ENCODE peak calls at places on chromosomes 4 and X, in ten cellular contexts. A is HuH-7; K is right cardiac atrium; V is hippocampal formation; Q is NCI-H774; X is endothelial cell of umbilical vein; M is stimulated activated CD8-positive, alpha-beta memory T cell treated with anti-CD3 and anti-CD28 coated beads, Interleukin-7, amount 100 ng/mL, for 24 hours; I is NCI-H345; F is KG1; B is NCI-H1930. Y is an unnamed sample.

GRCh38 chr4:89765966-89766365 is 71.0 kb downstream of the SNCA start:
- DNase-seq in B (no peak), M (no peak), K (no peak), I (no peak), X (peak), Q (no peak), V (peak), A (no peak), F (no peak), Y (no peak)

GRCh38 chr4:101941816-101942358 is 151.4 kb downstream of the BANK1 start:
- DNase-seq in K (no peak), X (no peak), A (no peak), V (no peak), B (no peak), M (no peak), Q (no peak), I (no peak), F (no peak), Y (no peak)

GRCh38 chr4:106707776-106708603 is 328.1 kb downstream of the DKK2 start:
- DNase-seq in I (no peak), X (peak), M (no peak), A (no peak), K (no peak), B (no peak), V (no peak), Q (no peak), F (peak), Y (peak)

GRCh38 chrX:12693754-12694153 is 97.5 kb upstream of the PRPS2 start:
- DNase-seq in I (no peak), A (no peak), X (no peak), V (no peak), K (no peak), M (no peak), Q (no peak), B (no peak), F (no peak), Y (no peak)

GRCh38 chr4:126106658-126107057 is 791.9 kb downstream of the FAT4 start:
- DNase-seq in F (no peak), V (no peak), A (no peak), M (no peak), B (no peak), Q (no peak), X (no peak), I (no peak), K (peak), Y (no peak)

GRCh38 chrX:132651411-132652086 is 162.7 kb upstream of the MBNL3 start:
- DNase-seq in V (no peak), B (no peak), F (no peak), X (no peak), Q (no peak), M (no peak), K (no peak), A (no peak), I (no peak), Y (peak)

GRCh38 chr4:40521957-40522356 is 107.7 kb downstream of the RBM47 start:
- DNase-seq in V (no peak), I (no peak), A (no peak), M (no peak), X (no peak), K (no peak), B (no peak), Q (no peak), F (no peak), Y (no peak)

GRCh38 chr4:39319678-39320077 is 46.5 kb downstream of the RFC1 start:
- DNase-seq in M (no peak), A (no peak), V (no peak), Q (no peak), F (no peak), B (no peak), X (peak), I (no peak), K (no peak), Y (peak)

GRCh38 chr4:185359767-185360446 is 35.8 kb downstream of the LRP2BP start:
- DNase-seq in B (no peak), Q (no peak), K (no peak), V (no peak), X (peak), A (no peak), F (no peak), I (no peak), M (no peak), Y (no peak)

GRCh38 chr4:5812506-5813229 is 80.2 kb downstream of the CRMP1 start:
- DNase-seq in Q (peak), X (peak), A (peak), B (peak), F (peak), K (no peak), M (no peak), V (peak), I (peak), Y (peak)

GRCh38 chr4:6834867-6835266 is 52.3 kb downstream of the KIAA0232 start:
- DNase-seq in V (no peak), B (no peak), M (no peak), Q (no peak), F (no peak), K (no peak), X (no peak), I (no peak), A (no peak), Y (no peak)

GRCh38 chr4:22474636-22475310 is 41.1 kb downstream of the ADGRA3 start:
- DNase-seq in F (no peak), X (peak), I (no peak), A (no peak), Q (no peak), B (no peak), M (no peak), K (no peak), V (no peak), Y (no peak)

GRCh38 chr4:4694296-4694772 is 152.5 kb upstream of the STX18 start:
- DNase-seq in K (peak), M (no peak), B (no peak), X (no peak), V (no peak), F (no peak), A (peak), I (peak), Q (no peak), Y (no peak)

GRCh38 chrX:38435130-38435529 is 82.7 kb downstream of the OTC start:
- DNase-seq in M (no peak), K (no peak), Q (no peak), A (no peak), I (no peak), X (no peak), B (no peak), V (no peak), F (no peak), Y (no peak)

GRCh38 chr4:143558823-143559756 is 45.6 kb downstream of the SMARCA5 start:
- DNase-seq in K (peak), I (peak), F (peak), A (peak), X (peak), M (peak), B (peak), V (peak), Q (peak), Y (peak)

GRCh38 chr4:3179126-3179706 is 69.7 kb upstream of the MSANTD1 start:
- DNase-seq in F (no peak), I (no peak), X (no peak), A (peak), B (no peak), V (no peak), M (no peak), Q (no peak), K (no peak), Y (no peak)

GRCh38 chr4:114386637-114387233 is 211.9 kb upstream of the UGT8 start:
- DNase-seq in M (no peak), I (peak), F (no peak), K (no peak), X (peak), B (no peak), Q (no peak), A (no peak), V (peak), Y (peak)

GRCh38 chr4:30330894-30331652 is 389.1 kb upstream of the PCDH7 start:
- DNase-seq in V (no peak), B (no peak), K (no peak), F (no peak), M (no peak), X (no peak), A (no peak), Q (no peak), I (no peak), Y (no peak)

GRCh38 chrX:129925305-129926092 is 19.5 kb downstream of the UTP14A start:
- DNase-seq in X (peak), M (no peak), I (peak), K (peak), F (peak), A (peak), Q (peak), V (peak), B (peak), Y (peak)

GRCh38 chr4:8276358-8277240 is 7.0 kb downstream of the HTRA3 start:
- DNase-seq in Q (no peak), I (no peak), A (no peak), X (peak), F (no peak), V (no peak), K (peak), M (no peak), B (no peak), Y (no peak)

GRCh38 chrX:41522071-41522470 is 74.9 kb downstream of the NYX start:
- DNase-seq in Q (no peak), V (no peak), X (no peak), B (no peak), F (no peak), A (no peak), I (no peak), M (no peak), K (peak), Y (peak)

GRCh38 chr4:117137143-117137542 is 51.8 kb upstream of the TRAM1L1 start:
- DNase-seq in A (no peak), I (no peak), F (no peak), X (peak), V (no peak), M (no peak), Q (no peak), B (no peak), K (no peak), Y (peak)

GRCh38 chrX:140034916-140035315 is 69.6 kb upstream of the CXorf66 start:
- DNase-seq in V (no peak), B (no peak), Q (no peak), I (no peak), F (no peak), K (no peak), A (no peak), M (no peak), X (no peak), Y (no peak)

GRCh38 chr4:96407651-96408342 is 567.9 kb downstream of the PDHA2 start:
- DNase-seq in M (no peak), I (peak), K (no peak), F (no peak), B (no peak), X (no peak), A (no peak), V (no peak), Q (no peak), Y (no peak)

GRCh38 chr4:142293536-142293935 is 552.6 kb downstream of the INPP4B start:
- DNase-seq in M (no peak), K (no peak), I (no peak), F (no peak), V (no peak), A (no peak), Q (no peak), B (no peak), X (no peak), Y (no peak)

GRCh38 chr4:104494822-104495559 is at the start of gene CXXC4:
- DNase-seq in M (no peak), B (peak), I (peak), V (peak), K (peak), A (peak), F (no peak), X (peak), Q (peak), Y (peak)

GRCh38 chr4:87500107-87500462 is 29.1 kb downstream of the SPARCL1 start:
- DNase-seq in V (no peak), F (no peak), I (no peak), M (no peak), X (no peak), B (no peak), K (no peak), A (no peak), Q (no peak), Y (no peak)

GRCh38 chr4:8539661-8540060 is 40.5 kb upstream of the GPR78 start:
- DNase-seq in V (no peak), Q (no peak), I (no peak), K (no peak), B (no peak), A (no peak), M (no peak), F (no peak), X (no peak), Y (no peak)

GRCh38 chr4:7333801-7334421 is 100.8 kb downstream of the PSAPL1 start:
- DNase-seq in I (no peak), F (no peak), V (no peak), B (no peak), A (no peak), M (no peak), X (no peak), Q (no peak), K (no peak), Y (no peak)

GRCh38 chr4:55866973-55867574 is 13.6 kb downstream of the EXOC1 start:
- DNase-seq in B (peak), K (no peak), X (peak), A (peak), I (peak), V (peak), F (peak), Q (peak), M (no peak), Y (peak)

GRCh38 chr4:2066011-2066551 is 7.0 kb downstream of the NAT8L start:
- DNase-seq in V (no peak), Q (no peak), I (no peak), K (no peak), M (no peak), F (no peak), B (no peak), X (no peak), A (no peak), Y (no peak)

GRCh38 chr4:177480796-177481195 is 38.6 kb upstream of the AGA start:
- DNase-seq in Q (no peak), I (no peak), A (no peak), M (no peak), F (no peak), K (no peak), V (no peak), X (no peak), B (no peak), Y (no peak)

GRCh38 chr4:154977228-154977627 is 196.2 kb downstream of the RBM46 start:
- DNase-seq in F (no peak), I (no peak), M (no peak), X (no peak), B (no peak), V (no peak), K (no peak), Q (no peak), A (no peak), Y (no peak)

GRCh38 chr4:98626350-98626749 is 32.1 kb downstream of the TSPAN5 start:
- DNase-seq in I (no peak), K (peak), F (no peak), Q (no peak), M (no peak), B (no peak), X (peak), A (no peak), V (no peak), Y (peak)

GRCh38 chr4:134687646-134688628 is 486.3 kb upstream of the PABPC4L start:
- DNase-seq in X (no peak), Q (no peak), I (no peak), F (no peak), A (no peak), K (no peak), B (no peak), V (no peak), M (no peak), Y (no peak)

GRCh38 chr4:102493794-102494193 is 7.4 kb upstream of the NFKB1 start:
- DNase-seq in V (no peak), M (no peak), Q (peak), A (no peak), I (peak), F (no peak), B (no peak), X (no peak), K (no peak), Y (no peak)

GRCh38 chrX:427812-428725 is 41.4 kb upstream of the PPP2R3B start:
- DNase-seq in Q (no peak), M (no peak), K (no peak), A (peak), B (no peak), V (no peak), X (no peak), I (no peak), F (no peak), Y (no peak)

GRCh38 chr4:59646082-59646481 is 1554.0 kb upstream of the ADGRL3 start:
- DNase-seq in V (no peak), A (no peak), B (no peak), Q (no peak), F (no peak), K (no peak), M (no peak), I (no peak), X (no peak), Y (no peak)

GRCh38 chr4:153257151-153257620 is 52.9 kb downstream of the TRIM2 start:
- DNase-seq in X (peak), Q (no peak), F (no peak), K (no peak), V (peak), M (no peak), A (no peak), I (no peak), B (peak), Y (no peak)

Y was measured in Calu3.